ENCODE peak calls at places on chromosomes 1 and 21, in six cellular contexts. D is K562, U is SK-N-SH, V is GM12878, G is HCT116, M is HepG2. X is an unnamed sample.
A peak's percentile ranks its signal among the peaks of the same experiment; 100 is the strongest.

GRCh38 chr1:63615809-63616420 is 22.7 kb downstream of the PGM1 start:
- DNase-seq in V (peak; percentile 19), U (peak; percentile 55), D (peak; percentile 73), M (peak; percentile 67), G (peak; percentile 58), X (peak; percentile 86)

GRCh38 chr1:112957133-112957812 is 1.3 kb upstream of the SLC16A1 start:
- DNase-seq in V (peak; percentile 84), G (peak; percentile 75), U (peak; percentile 48), D (peak; percentile 74), M (peak; percentile 79), X (peak; percentile 75)

GRCh38 chr21:36069713-36070573 is at the start of gene CBR1:
- DNase-seq in U (peak; percentile 94), D (peak; percentile 87), G (no peak), M (peak; percentile 72), V (peak; percentile 47), X (peak; percentile 90)

GRCh38 chr1:22359427-22359826 is 92.2 kb upstream of the ZBTB40 start:
- DNase-seq in D (no peak), G (no peak), U (no peak), V (no peak), M (no peak), X (no peak)

GRCh38 chr1:147225193-147225730 is at the start of gene FMO5:
- DNase-seq in D (peak; percentile 58), M (no peak), G (no peak), U (peak; percentile 57), V (no peak), X (peak; percentile 86)

GRCh38 chr21:40886931-40887330 is 40.0 kb upstream of the DSCAM start:
- DNase-seq in G (no peak), V (no peak), D (no peak), M (no peak), U (no peak), X (no peak)

GRCh38 chr21:33374080-33374873 is 28.9 kb upstream of the IFNGR2 start:
- DNase-seq in U (peak; percentile 45), G (peak; percentile 53), M (peak; percentile 39), V (no peak), D (peak; percentile 77), X (peak; percentile 68)

GRCh38 chr1:112520166-112520565 is 11.4 kb downstream of the WNT2B start:
- DNase-seq in V (no peak), U (no peak), M (no peak), D (no peak), G (no peak), X (no peak)

GRCh38 chr1:234484991-234485739 is 6.2 kb upstream of the TARBP1 start:
- DNase-seq in V (no peak), M (no peak), G (no peak), D (no peak), U (no peak), X (peak; percentile 64)

GRCh38 chr1:92709738-92710137 is 75.2 kb downstream of the EVI5 start:
- DNase-seq in U (no peak), G (no peak), D (peak; percentile 48), V (no peak), M (peak; percentile 43), X (peak; percentile 69)

DNA sequence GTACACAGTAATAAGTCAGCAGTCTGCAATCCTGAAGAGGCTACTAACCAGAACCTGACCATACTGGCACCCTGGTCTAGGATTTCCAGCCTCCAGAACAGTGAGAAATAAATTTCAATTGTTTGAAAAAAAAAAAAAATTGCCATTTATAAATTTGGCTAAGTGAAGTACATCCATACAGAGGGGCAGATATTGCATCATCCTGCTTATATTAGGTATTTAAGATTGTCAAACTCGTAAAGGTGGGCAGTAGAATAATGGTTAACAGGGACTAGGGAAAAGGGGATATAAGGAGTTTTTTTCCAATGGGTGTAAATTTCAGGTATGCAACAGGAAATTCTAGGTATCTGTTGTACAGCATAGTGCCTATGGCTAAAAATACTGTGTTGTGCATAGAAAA is 1250.9 kb downstream of the BRINP3 start:
- DNase-seq in U (no peak), V (no peak), D (no peak), M (no peak), G (no peak), X (no peak)
- TF ChIP-seq REST in U (no peak), V (no peak), D (no peak), M (no peak), G (no peak), X (no peak)

GRCh38 chr1:39955547-39956539 is 898 bp downstream of the MFSD2A start:
- DNase-seq in M (no peak), U (peak; percentile 66), D (no peak), V (peak; percentile 33), G (peak; percentile 18), X (peak; percentile 62)

GRCh38 chr1:39952359-39953110 is 2.4 kb upstream of the MFSD2A start:
- DNase-seq in U (peak; percentile 42), D (no peak), M (peak; percentile 66), G (no peak), V (no peak), X (no peak)

GRCh38 chr1:39954261-39954869 is 580 bp upstream of the MFSD2A start:
- DNase-seq in D (no peak), V (no peak), G (no peak), U (no peak), M (no peak), X (no peak)

GRCh38 chr1:39957299-39958020 is 2.5 kb downstream of the MFSD2A start:
- DNase-seq in G (no peak), V (no peak), M (no peak), U (peak; percentile 10), D (no peak), X (no peak)

DNA sequence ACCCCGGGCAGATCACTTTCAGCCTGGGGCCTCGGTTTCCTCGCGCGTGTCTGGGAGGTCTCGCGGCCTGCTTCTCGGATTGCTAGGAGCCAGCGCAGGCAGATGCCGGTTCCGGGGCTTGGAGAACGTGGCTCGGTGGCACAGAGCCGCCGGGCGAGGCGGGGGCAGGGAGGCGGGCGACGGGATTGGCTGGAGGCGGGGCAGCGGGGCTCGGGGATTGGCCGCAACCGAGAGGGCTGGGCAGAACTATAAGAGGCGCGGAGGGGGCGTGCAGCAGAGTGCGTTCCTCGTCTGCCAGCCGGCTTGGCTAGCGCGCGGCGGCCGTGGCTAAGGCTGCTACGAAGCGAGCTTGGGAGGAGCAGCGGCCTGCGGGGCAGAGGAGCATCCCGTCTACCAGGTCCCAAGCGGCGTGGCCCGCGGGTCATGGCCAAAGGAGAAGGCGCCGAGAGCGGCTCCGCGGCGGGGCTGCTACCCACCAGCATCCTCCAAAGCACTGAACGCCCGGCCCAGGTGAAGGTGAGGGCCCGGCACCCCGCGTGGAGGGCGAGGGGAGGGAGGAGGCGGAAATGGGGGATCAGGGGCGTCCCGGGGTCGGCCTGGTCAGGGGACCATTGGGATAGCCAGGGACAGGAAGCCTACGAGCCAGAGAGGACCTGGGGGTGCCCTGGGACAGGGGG is at the start of gene MFSD2A:
- DNase-seq in V (peak; percentile 55), U (peak; percentile 98), D (no peak), M (peak; percentile 50), G (peak; percentile 73), X (peak; percentile 97)
- H2AFZ ChIP-seq in V (peak within 1 kb of the TSS; percentile 55), U (peak within 1 kb of the TSS; percentile 94), D (no peak within 1 kb of the TSS), M (no peak within 1 kb of the TSS), G (no peak within 1 kb of the TSS), X (peak within 1 kb of the TSS; percentile 95)

DNA sequence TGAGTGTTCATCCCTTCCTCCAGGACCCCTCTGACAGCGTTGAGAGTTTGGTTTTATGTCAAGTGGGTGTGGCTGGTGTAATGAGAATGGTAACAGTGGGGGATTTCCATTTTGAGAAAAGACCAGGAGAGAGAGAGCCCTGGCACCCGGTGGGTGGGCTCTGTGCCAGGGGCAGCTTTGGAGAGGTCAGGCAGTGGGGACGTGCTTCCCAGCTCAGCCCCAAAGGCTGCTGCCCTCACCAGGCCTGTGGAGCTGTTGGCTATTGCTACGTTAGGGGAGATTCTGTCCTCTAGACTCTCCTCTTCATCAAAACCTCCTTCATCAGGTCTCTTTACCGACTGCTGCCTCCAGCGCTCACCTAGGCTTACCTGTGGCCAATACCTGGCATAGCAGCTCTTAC is 176.3 kb downstream of the PTPRU start:
- DNase-seq in V (no peak), G (no peak), M (no peak), U (no peak), D (no peak), X (no peak)
- TF ChIP-seq REST in V (no peak), G (no peak), M (no peak), U (no peak), D (no peak), X (no peak)

DNA sequence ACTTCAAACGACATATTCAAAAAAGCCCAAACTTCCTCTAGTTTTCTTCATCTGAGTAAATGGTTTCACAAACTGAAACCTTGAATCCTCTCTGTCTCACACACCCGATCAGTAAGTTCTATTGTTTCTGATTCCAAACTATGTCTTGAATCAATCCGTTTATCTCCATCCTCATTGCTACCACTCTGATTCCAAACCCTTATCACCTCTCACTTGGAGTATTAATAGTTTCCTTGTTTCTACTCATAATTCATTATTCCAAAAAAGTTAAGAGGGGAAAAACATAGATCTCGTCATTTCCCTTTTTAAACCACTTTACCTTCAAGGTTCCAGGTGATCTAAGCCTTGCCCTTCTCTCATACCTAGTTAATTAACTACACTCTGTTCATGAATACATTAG is 1.7 kb upstream of the METTL18 start:
- DNase-seq in U (no peak), V (no peak), D (no peak), G (no peak), M (no peak), X (no peak)
- H2AFZ ChIP-seq in U (no peak overlapping the region), V (peak overlapping the region; percentile 79), D (no peak overlapping the region), G (no peak overlapping the region), M (no peak overlapping the region), X (no peak overlapping the region)

GRCh38 chr1:204178487-204179281 is 12.5 kb upstream of the REN start:
- DNase-seq in V (no peak), M (no peak), U (no peak), D (no peak), G (no peak), X (no peak)

GRCh38 chr1:204181116-204181515 is 15.0 kb upstream of the REN start:
- DNase-seq in G (no peak), V (no peak), U (no peak), M (no peak), D (no peak), X (no peak)

GRCh38 chr1:204174958-204175357 is 8.8 kb upstream of the REN start:
- DNase-seq in V (no peak), G (no peak), M (no peak), U (no peak), D (no peak), X (no peak)

GRCh38 chr1:204177133-204177532 is 11.0 kb upstream of the REN start:
- DNase-seq in G (no peak), D (peak; percentile 82), V (no peak), U (no peak), M (no peak), X (no peak)

DNA sequence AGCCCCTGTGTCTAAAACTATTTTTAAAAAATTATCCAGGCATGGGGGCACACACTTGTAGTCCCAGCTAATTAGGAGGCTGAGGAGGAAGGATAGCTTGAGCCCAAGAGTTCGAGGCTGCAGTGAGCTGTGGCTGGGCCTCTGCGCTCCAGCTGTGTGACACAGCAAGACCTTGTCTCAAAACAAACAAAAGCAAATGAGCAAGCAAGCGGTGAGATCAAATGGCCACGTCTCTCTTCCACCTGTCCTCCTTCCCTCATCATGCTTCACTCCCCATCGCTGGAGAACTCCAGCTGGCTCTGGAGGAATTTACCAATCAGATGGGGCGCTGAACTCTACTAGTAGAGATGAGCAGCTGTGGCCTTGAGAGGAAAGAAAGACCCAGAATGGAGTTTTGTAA is 14.0 kb upstream of the REN start:
- DNase-seq in M (peak; percentile 82), G (no peak), D (no peak), V (no peak), U (no peak), X (no peak)
- TF ChIP-seq REST in M (no peak), G (no peak), D (no peak), V (no peak), U (no peak), X (no peak)

X was measured in GM23338.